ENCODE peak calls at places on chromosome 7, in four cellular contexts. F is lower leg skin; X is activated CD8-positive, alpha-beta memory T cell treated with anti-CD3 and anti-CD28 coated beads for 4 hours; S is RWPE1. B is an unnamed sample.
A peak's percentile ranks its signal among the peaks of the same experiment; 100 is the strongest.

GRCh38 chr7:27961255-27961654 is 219.3 kb downstream of the JAZF1 start:
- DNase-seq in S (peak; percentile 55), X (no peak), F (no peak), B (no peak)

GRCh38 chr7:20666444-20666843 is 51.0 kb downstream of the ABCB5 start:
- DNase-seq in S (no peak), X (no peak), F (no peak), B (no peak)

GRCh38 chr7:142556745-142557144 is 192.5 kb upstream of the PRSS1 start:
- DNase-seq in X (no peak), F (peak; percentile 87), S (peak; percentile 89), B (peak; percentile 31)

GRCh38 chr7:128811631-128812430 is 18.4 kb upstream of the FLNC start:
- DNase-seq in X (no peak), F (no peak), S (no peak), B (no peak)

GRCh38 chr7:116582164-116582732 is 57.4 kb downstream of the CAV1 start:
- DNase-seq in X (no peak), F (no peak), S (peak; percentile 11), B (no peak)

GRCh38 chr7:107560898-107561516 is 2.7 kb downstream of the COG5 start:
- DNase-seq in F (no peak), S (peak; percentile 68), X (no peak), B (no peak)

GRCh38 chr7:114921636-114922150 is at the start of gene MDFIC:
- DNase-seq in F (no peak), X (no peak), S (no peak), B (peak; percentile 23)

GRCh38 chr7:140242057-140243031 is 65.6 kb upstream of the KDM7A start:
- DNase-seq in S (no peak), F (no peak), X (no peak), B (no peak)

GRCh38 chr7:128791121-128791967 is 424 bp upstream of the CCDC136 start:
- DNase-seq in X (peak; percentile 55), F (peak; percentile 94), S (peak; percentile 58), B (peak; percentile 65)

GRCh38 chr7:105016083-105017075 is 2.4 kb downstream of the KMT2E start:
- DNase-seq in X (no peak), F (no peak), S (no peak), B (no peak)

GRCh38 chr7:54664235-54665228 is 94.5 kb downstream of the SEC61G start:
- DNase-seq in F (no peak), S (peak; percentile 79), X (no peak), B (peak; percentile 23)

GRCh38 chr7:130865408-130866236 is 131.6 kb upstream of the KLF14 start:
- DNase-seq in F (no peak), S (no peak), X (no peak), B (no peak)

GRCh38 chr7:36667007-36667406 is 57.3 kb downstream of the AOAH start:
- DNase-seq in X (no peak), S (no peak), F (no peak), B (no peak)

GRCh38 chr7:50528266-50529092 is 36.7 kb downstream of the DDC start:
- DNase-seq in F (peak; percentile 50), X (no peak), S (no peak), B (no peak)

GRCh38 chr7:42661312-42661711 is 250.6 kb downstream of the C7orf25 start:
- DNase-seq in S (peak; percentile 84), X (no peak), F (no peak), B (no peak)

GRCh38 chr7:469591-469961 is 50.1 kb downstream of the PDGFA start:
- DNase-seq in F (peak; percentile 70), X (no peak), S (no peak), B (peak; percentile 9)

GRCh38 chr7:124275411-124275810 is 242.5 kb upstream of the TMEM229A start:
- DNase-seq in S (no peak), X (no peak), F (no peak), B (no peak)

GRCh38 chr7:112204776-112205347 is 1.3 kb downstream of the DOCK4 start:
- DNase-seq in S (peak; percentile 21), F (no peak), X (no peak), B (no peak)

GRCh38 chr7:19707240-19707639 is 1.6 kb downstream of the POLR1F start:
- DNase-seq in S (peak; percentile 20), F (no peak), X (no peak), B (no peak)